ENCODE peak calls at places on chromosomes 16 and 17, in four cellular contexts. F is stomach, I is heart left ventricle, M is uterus. E is an unnamed sample. For H3K27me3 and H3K4me1, the result is how much of the 10 kb centered on the place peaks cover.

GRCh38 chr16:23506606-23506994 is 3.7 kb downstream of the GGA2 start:
- DNase-seq in F (no peak), I (no peak), M (no peak), E (no peak)

GRCh38 chr17:14791221-14791620 is 473.9 kb downstream of the PMP22 start:
- DNase-seq in F (no peak), I (no peak), M (no peak), E (no peak)

GRCh38 chr17:81553616-81554181 is 1.5 kb upstream of the FAAP100 start:
- DNase-seq in F (no peak), I (no peak), M (peak), E (no peak)

GRCh38 chr17:13568746-13569739 is 32.7 kb downstream of the HS3ST3A1 start:
- DNase-seq in F (no peak), I (peak), M (no peak), E (no peak)

GRCh38 chr16:11967195-11967911 is 2.3 kb downstream of the TNFRSF17 start:
- DNase-seq in F (no peak), I (no peak), M (no peak), E (no peak)

GRCh38 chr17:33436321-33436720 is 143.2 kb upstream of the ASIC2 start:
- DNase-seq in F (no peak), I (no peak), M (no peak), E (no peak)

GRCh38 chr17:58352843-58353719 is 1.1 kb upstream of the SUPT4H1 start:
- DNase-seq in F (no peak), I (peak), M (no peak), E (no peak)

GRCh38 chr16:519425-519824 is 8.1 kb upstream of the CAPN15 start:
- DNase-seq in F (no peak), I (no peak), M (no peak), E (no peak)

GRCh38 chr17:5120036-5120435 is 4.2 kb downstream of the USP6 start:
- DNase-seq in F (no peak), I (no peak), M (no peak), E (no peak)

GRCh38 chr16:85174871-85175723 is 62.8 kb upstream of the CIBAR2 start:
- DNase-seq in F (no peak), I (no peak), M (no peak), E (no peak)

GRCh38 chr17:7573324-7574080 is 5.9 kb upstream of the CD68 start:
- DNase-seq in F (peak), I (peak), M (peak), E (peak)

GRCh38 chr17:7570351-7570750 is 8.6 kb downstream of the SENP3 start:
- DNase-seq in F (no peak), I (no peak), M (no peak), E (no peak)

GRCh38 chr17:7572588-7573323 is 6.7 kb upstream of the CD68 start:
- DNase-seq in F (peak), I (peak), M (peak), E (peak)

GRCh38 chr17:7574176-7574953 is 5.1 kb upstream of the CD68 start:
- DNase-seq in F (no peak), I (no peak), M (no peak), E (no peak)

DNA sequence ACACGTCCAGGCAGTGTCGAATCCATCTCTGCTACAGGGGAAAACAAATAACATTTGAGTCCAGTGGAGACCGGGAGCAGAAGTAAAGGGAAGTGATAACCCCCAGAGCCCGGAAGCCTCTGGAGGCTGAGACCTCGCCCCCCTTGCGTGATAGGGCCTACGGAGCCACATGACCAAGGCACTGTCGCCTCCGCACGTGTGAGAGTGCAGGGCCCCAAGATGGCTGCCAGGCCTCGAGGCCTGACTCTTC is 7.2 kb upstream of the CD68 start:
- DNase-seq in F (no peak), I (no peak), M (no peak), E (no peak)
- H3K27me3 ChIP-seq in F (under half), I (under half), M (under half), E (under half)

GRCh38 chr16:76882105-76882504 is 308.9 kb upstream of the MON1B start:
- DNase-seq in F (no peak), I (no peak), M (no peak), E (no peak)

GRCh38 chr16:76885776-76886175 is 305.2 kb upstream of the MON1B start:
- DNase-seq in F (no peak), I (no peak), M (no peak), E (no peak)
- H3K4me3 ChIP-seq in F (no peak), I (no peak), M (no peak), E (no peak)

DNA sequence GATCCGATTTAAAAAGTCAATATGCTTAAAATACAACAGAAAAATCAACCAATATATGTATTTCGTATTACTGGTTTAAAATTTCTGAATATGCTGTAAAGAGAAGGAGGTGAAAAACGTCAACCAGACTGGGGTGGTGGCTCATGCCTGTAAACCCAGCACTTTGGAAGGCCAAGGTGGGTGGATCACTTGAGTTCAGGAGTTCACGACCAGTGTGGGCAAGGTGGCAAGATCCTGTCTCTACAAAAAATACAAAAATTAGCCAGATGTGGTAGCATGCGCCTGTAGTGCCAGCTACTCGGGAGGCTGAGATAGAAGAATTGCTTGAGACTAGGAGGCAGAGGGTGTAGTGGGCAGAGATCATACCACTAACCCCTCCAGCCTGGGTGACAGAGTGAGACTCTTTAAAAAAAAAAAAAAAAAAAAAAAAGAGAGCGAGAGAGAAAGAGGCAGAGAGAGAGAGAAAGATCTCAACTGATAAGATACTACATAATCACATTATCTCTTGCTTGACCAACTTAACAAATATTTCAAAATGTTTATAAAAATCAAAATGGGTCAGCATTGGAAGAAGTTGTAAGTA is 46.0 kb downstream of the KANSL1 start:
- DNase-seq in F (no peak), I (no peak), M (no peak), E (no peak)
- H3K4me1 ChIP-seq in F (under half), I (under half), M (under half), E (half or more)

GRCh38 chr17:1484586-1485310 is 7.7 kb downstream of the MYO1C start:
- DNase-seq in F (peak), I (peak), M (peak), E (peak)

GRCh38 chr17:1485311-1485747 is 7.2 kb downstream of the MYO1C start:
- DNase-seq in F (peak), I (peak), M (peak), E (peak)

GRCh38 chr17:1486802-1487695 is 5.4 kb downstream of the MYO1C start:
- DNase-seq in F (peak), I (peak), M (peak), E (peak)

GRCh38 chr17:1484060-1484535 is 8.4 kb downstream of the MYO1C start:
- DNase-seq in F (no peak), I (no peak), M (no peak), E (no peak)

GRCh38 chr17:1485748-1486376 is 6.6 kb downstream of the MYO1C start:
- DNase-seq in F (peak), I (peak), M (peak), E (peak)
- H3K27me3 ChIP-seq in F (under half), I (under half), M (under half), E (under half)

DNA sequence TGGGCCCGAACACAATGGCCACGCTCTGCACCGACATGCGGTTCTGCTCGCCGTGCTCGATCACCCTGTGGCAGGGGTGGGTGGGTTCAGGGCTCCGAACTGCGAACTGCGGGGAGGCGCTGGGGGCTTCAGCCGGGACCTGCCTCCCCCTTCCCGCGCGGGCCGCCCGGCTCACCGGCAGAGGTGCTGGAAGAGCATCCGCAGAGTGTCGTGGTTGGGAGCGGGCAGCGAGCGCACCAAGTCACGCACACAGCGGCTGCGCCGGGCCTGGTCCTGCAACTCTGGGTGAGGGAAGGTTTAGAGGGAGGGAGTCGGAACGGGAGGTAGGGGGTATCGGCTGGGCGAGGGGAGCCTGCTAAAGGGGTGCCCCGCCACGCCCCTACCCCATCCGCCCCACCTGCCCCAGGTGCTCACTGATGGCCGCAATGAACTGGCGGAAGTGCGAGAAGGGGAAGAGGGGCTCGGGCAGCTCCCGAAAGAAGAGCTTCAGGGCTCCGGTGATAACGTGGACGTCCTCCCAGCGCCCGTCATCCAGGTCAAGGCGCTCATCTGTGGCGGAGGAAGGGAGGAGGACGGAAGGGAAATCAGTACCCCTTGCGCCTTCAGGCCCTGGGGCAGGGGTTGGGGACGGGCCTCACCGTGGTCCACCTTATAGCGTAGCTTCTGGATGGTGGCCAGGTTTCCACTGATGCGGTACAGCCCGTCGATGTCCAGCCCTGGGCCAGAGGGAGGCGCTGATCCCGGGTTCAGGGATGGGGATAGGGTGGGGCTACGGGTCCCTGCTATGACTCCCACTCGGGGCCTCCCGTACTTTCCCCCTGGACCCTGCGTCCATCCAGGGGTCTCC is 36.9 kb downstream of the ARHGAP27 start:
- DNase-seq in F (no peak), I (no peak), M (no peak), E (no peak)
- H3K4me3 ChIP-seq in F (peak), I (no peak), M (peak), E (peak)

DNA sequence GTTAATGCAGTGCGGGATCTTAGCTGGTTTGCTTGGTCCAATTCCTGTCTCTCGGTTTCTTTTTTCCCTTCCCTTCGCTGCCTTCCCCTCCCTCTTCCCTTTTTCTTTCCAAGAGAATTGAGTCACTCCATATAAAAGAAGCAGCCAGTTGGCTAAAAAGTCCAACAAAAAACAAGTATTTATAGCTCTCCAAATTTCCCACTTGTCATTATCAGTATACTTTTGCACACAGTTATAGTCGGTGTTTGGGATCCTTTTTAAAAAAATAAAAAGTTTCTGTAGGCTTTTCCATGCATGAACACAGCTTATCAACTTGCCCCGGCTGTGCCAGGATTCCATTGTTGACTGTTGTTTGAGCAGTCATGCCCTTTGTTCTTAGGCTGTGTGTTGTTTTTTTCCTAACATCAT is 24.9 kb downstream of the HMOX2 start:
- DNase-seq in F (peak), I (no peak), M (no peak), E (no peak)
- H3K4me1 ChIP-seq in F (half or more), I (under half), M (under half), E (half or more)

GRCh38 chr17:60142872-60143499 is 6.8 kb upstream of the CA4 start:
- DNase-seq in F (peak), I (peak), M (peak), E (peak)
- H3K27me3 ChIP-seq in F (half or more), I (under half), M (under half), E (half or more)

DNA sequence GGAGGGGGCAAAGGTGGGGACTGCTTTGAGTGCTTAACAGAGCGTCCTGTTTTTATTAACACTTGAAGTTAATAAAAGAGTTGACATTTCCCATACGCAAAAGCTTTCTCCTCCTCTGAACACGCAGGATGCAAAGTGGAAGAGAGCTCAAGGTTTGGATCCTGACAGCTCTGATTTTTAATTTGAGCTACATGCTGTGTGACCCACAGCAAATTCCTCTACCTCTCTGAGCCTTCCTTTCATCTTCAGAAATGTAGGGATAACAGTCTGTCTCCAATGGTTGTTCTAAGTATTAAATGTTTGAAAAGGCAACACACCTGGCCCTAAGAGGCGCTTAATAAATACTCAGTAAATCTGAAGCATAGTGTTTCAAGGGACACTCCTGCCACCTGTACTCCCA is 93.0 kb downstream of the CDYL2 start:
- DNase-seq in F (no peak), I (no peak), M (no peak), E (no peak)
- H3K4me3 ChIP-seq in F (no peak), I (no peak), M (no peak), E (no peak)

DNA sequence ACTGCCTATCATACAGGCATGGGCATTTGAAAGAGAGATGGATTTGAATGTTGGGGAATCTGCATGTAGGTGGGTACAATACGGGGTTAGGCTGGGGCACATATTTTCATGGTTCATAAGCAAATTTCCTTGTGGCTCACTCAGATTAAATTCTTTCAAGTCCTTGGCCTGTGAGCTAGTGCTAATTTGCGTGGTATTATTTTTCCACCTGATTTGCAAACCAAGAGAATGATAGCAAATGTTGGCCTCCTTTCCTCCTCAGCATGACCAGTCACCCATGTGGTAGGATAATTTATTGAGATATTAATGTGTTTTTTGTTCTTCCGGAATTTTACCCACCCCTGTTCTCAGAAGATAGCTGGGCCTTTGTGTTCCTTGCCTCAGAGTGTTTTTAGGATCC is 22.9 kb downstream of the FAM20A start:
- DNase-seq in F (no peak), I (no peak), M (no peak), E (no peak)
- H3K4me1 ChIP-seq in F (under half), I (under half), M (under half), E (under half)